ENCODE peak calls at places on chromosomes 2 and 18, in seven cellular contexts. One of them, this sample, is unnamed.

GRCh38 chr2:175837046-175837445 is 165.0 kb downstream of the LNPK start:
- DNase-seq in HFF-Myc: peak; percentile 36
- DNase-seq in brain microvascular endothelial cell: peak; percentile 91
- DNase-seq in adrenal gland: peak; percentile 61
- DNase-seq in GM12864: no peak
- DNase-seq in neural progenitor cell: no peak
- DNase-seq in fibroblast of pulmonary artery: peak; percentile 68
- DNase-seq in this sample: peak; percentile 67

GRCh38 chr2:37870829-37871228 is 54.3 kb upstream of the RMDN2 start:
- DNase-seq in HFF-Myc: no peak
- DNase-seq in brain microvascular endothelial cell: no peak
- DNase-seq in adrenal gland: no peak
- DNase-seq in GM12864: no peak
- DNase-seq in neural progenitor cell: no peak
- DNase-seq in fibroblast of pulmonary artery: peak; percentile 53
- DNase-seq in this sample: no peak

GRCh38 chr2:2575870-2576386 is 244.9 kb upstream of the MYT1L start:
- DNase-seq in HFF-Myc: no peak
- DNase-seq in brain microvascular endothelial cell: no peak
- DNase-seq in adrenal gland: no peak
- DNase-seq in GM12864: no peak
- DNase-seq in neural progenitor cell: no peak
- DNase-seq in fibroblast of pulmonary artery: no peak
- DNase-seq in this sample: no peak

GRCh38 chr2:230719340-230719739 is 6.7 kb downstream of the CAB39 start:
- DNase-seq in HFF-Myc: no peak
- DNase-seq in brain microvascular endothelial cell: no peak
- DNase-seq in adrenal gland: no peak
- DNase-seq in GM12864: no peak
- DNase-seq in neural progenitor cell: no peak
- DNase-seq in fibroblast of pulmonary artery: no peak
- DNase-seq in this sample: no peak

GRCh38 chr18:37222383-37223378 is 342.9 kb downstream of the CELF4 start:
- DNase-seq in HFF-Myc: no peak
- DNase-seq in brain microvascular endothelial cell: no peak
- DNase-seq in adrenal gland: no peak
- DNase-seq in GM12864: no peak
- DNase-seq in neural progenitor cell: no peak
- DNase-seq in fibroblast of pulmonary artery: no peak
- DNase-seq in this sample: no peak

GRCh38 chr2:95021847-95022246 is 3.7 kb upstream of the MAL start:
- DNase-seq in HFF-Myc: no peak
- DNase-seq in brain microvascular endothelial cell: no peak
- DNase-seq in adrenal gland: no peak
- DNase-seq in GM12864: no peak
- DNase-seq in neural progenitor cell: no peak
- DNase-seq in fibroblast of pulmonary artery: no peak
- DNase-seq in this sample: no peak

GRCh38 chr18:8264861-8265411 is 344.3 kb upstream of the RAB12 start:
- DNase-seq in HFF-Myc: no peak
- DNase-seq in brain microvascular endothelial cell: no peak
- DNase-seq in adrenal gland: no peak
- DNase-seq in GM12864: no peak
- DNase-seq in neural progenitor cell: no peak
- DNase-seq in fibroblast of pulmonary artery: peak; percentile 23
- DNase-seq in this sample: no peak

GRCh38 chr2:173667014-173667413 is 298.2 kb downstream of the SP3 start:
- DNase-seq in HFF-Myc: no peak
- DNase-seq in brain microvascular endothelial cell: no peak
- DNase-seq in adrenal gland: no peak
- DNase-seq in GM12864: no peak
- DNase-seq in neural progenitor cell: peak; percentile 44
- DNase-seq in fibroblast of pulmonary artery: no peak
- DNase-seq in this sample: no peak

GRCh38 chr2:73141896-73142295 is 29.1 kb upstream of the RAB11FIP5 start:
- DNase-seq in HFF-Myc: no peak
- DNase-seq in brain microvascular endothelial cell: no peak
- DNase-seq in adrenal gland: no peak
- DNase-seq in GM12864: no peak
- DNase-seq in neural progenitor cell: no peak
- DNase-seq in fibroblast of pulmonary artery: peak; percentile 63
- DNase-seq in this sample: no peak

GRCh38 chr2:95314964-95315611 is 17.9 kb downstream of the KCNIP3 start:
- DNase-seq in HFF-Myc: no peak
- DNase-seq in brain microvascular endothelial cell: peak; percentile 13
- DNase-seq in adrenal gland: peak; percentile 16
- DNase-seq in GM12864: no peak
- DNase-seq in neural progenitor cell: peak; percentile 73
- DNase-seq in fibroblast of pulmonary artery: peak; percentile 13
- DNase-seq in this sample: no peak

GRCh38 chr18:58844871-58845270 is 19.8 kb upstream of the ZNF532 start:
- DNase-seq in HFF-Myc: no peak
- DNase-seq in brain microvascular endothelial cell: no peak
- DNase-seq in adrenal gland: no peak
- DNase-seq in GM12864: no peak
- DNase-seq in neural progenitor cell: no peak
- DNase-seq in fibroblast of pulmonary artery: no peak
- DNase-seq in this sample: no peak

GRCh38 chr2:88857951-88858406 is 166.5 kb downstream of the RPIA start:
- DNase-seq in HFF-Myc: peak; percentile 46
- DNase-seq in brain microvascular endothelial cell: peak; percentile 22
- DNase-seq in adrenal gland: no peak
- DNase-seq in GM12864: peak; percentile 85
- DNase-seq in neural progenitor cell: no peak
- DNase-seq in fibroblast of pulmonary artery: peak; percentile 60
- DNase-seq in this sample: no peak

GRCh38 chr2:127064642-127065250 is 42.2 kb downstream of the BIN1 start:
- DNase-seq in HFF-Myc: peak; percentile 88
- DNase-seq in brain microvascular endothelial cell: peak; percentile 93
- DNase-seq in adrenal gland: peak; percentile 98
- DNase-seq in GM12864: no peak
- DNase-seq in neural progenitor cell: peak; percentile 63
- DNase-seq in fibroblast of pulmonary artery: peak; percentile 92
- DNase-seq in this sample: peak; percentile 86

GRCh38 chr2:135825855-135826190 is 11.2 kb downstream of the LCT start:
- DNase-seq in HFF-Myc: no peak
- DNase-seq in brain microvascular endothelial cell: no peak
- DNase-seq in adrenal gland: peak; percentile 6
- DNase-seq in GM12864: no peak
- DNase-seq in neural progenitor cell: no peak
- DNase-seq in fibroblast of pulmonary artery: no peak
- DNase-seq in this sample: no peak

GRCh38 chr2:190407662-190408537 is at the start of gene MFSD6:
- DNase-seq in HFF-Myc: no peak
- DNase-seq in brain microvascular endothelial cell: no peak
- DNase-seq in adrenal gland: peak; percentile 64
- DNase-seq in GM12864: no peak
- DNase-seq in neural progenitor cell: peak; percentile 85
- DNase-seq in fibroblast of pulmonary artery: no peak
- DNase-seq in this sample: no peak

GRCh38 chr2:234951386-234952269 is at the start of gene SH3BP4:
- DNase-seq in HFF-Myc: no peak
- DNase-seq in brain microvascular endothelial cell: peak; percentile 63
- DNase-seq in adrenal gland: peak; percentile 84
- DNase-seq in GM12864: no peak
- DNase-seq in neural progenitor cell: peak; percentile 92
- DNase-seq in fibroblast of pulmonary artery: peak; percentile 75
- DNase-seq in this sample: no peak

GRCh38 chr2:234949762-234950434 is 1.9 kb upstream of the SH3BP4 start:
- DNase-seq in HFF-Myc: peak; percentile 98
- DNase-seq in brain microvascular endothelial cell: peak; percentile 99
- DNase-seq in adrenal gland: no peak
- DNase-seq in GM12864: no peak
- DNase-seq in neural progenitor cell: no peak
- DNase-seq in fibroblast of pulmonary artery: peak; percentile 88
- DNase-seq in this sample: peak; percentile 98

GRCh38 chr2:234950730-234951385 is 959 bp upstream of the SH3BP4 start:
- DNase-seq in HFF-Myc: no peak
- DNase-seq in brain microvascular endothelial cell: peak; percentile 58
- DNase-seq in adrenal gland: no peak
- DNase-seq in GM12864: no peak
- DNase-seq in neural progenitor cell: peak; percentile 54
- DNase-seq in fibroblast of pulmonary artery: peak; percentile 50
- DNase-seq in this sample: no peak

GRCh38 chr2:234952270-234953115 is 676 bp downstream of the SH3BP4 start:
- DNase-seq in HFF-Myc: no peak
- DNase-seq in brain microvascular endothelial cell: no peak
- DNase-seq in adrenal gland: peak; percentile 53
- DNase-seq in GM12864: no peak
- DNase-seq in neural progenitor cell: peak; percentile 66
- DNase-seq in fibroblast of pulmonary artery: no peak
- DNase-seq in this sample: no peak

DNA sequence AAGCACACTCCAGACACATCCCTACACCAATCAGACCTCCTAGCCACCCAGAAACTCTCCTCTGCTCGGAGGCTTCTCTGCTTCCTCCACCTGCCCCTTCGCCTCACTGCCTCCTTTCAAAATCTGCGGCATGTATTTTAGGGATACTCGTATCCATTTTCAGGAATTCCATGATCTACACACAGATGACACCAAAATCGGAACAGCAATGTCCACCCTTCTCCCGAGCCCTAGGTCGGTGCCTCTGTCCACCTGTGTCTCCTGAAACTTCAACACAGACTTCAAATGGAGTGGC is 1.4 kb upstream of the SH3BP4 start:
- DNase-seq in HFF-Myc: no peak
- DNase-seq in brain microvascular endothelial cell: no peak
- DNase-seq in adrenal gland: no peak
- DNase-seq in GM12864: no peak
- DNase-seq in neural progenitor cell: no peak
- DNase-seq in fibroblast of pulmonary artery: no peak
- DNase-seq in this sample: no peak
- H3K4me3 ChIP-seq in HFF-Myc: no peak overlapping the region
- H3K4me3 ChIP-seq in brain microvascular endothelial cell: no peak overlapping the region
- H3K4me3 ChIP-seq in adrenal gland: no peak overlapping the region
- H3K4me3 ChIP-seq in GM12864: no peak overlapping the region
- H3K4me3 ChIP-seq in neural progenitor cell: no peak overlapping the region
- H3K4me3 ChIP-seq in fibroblast of pulmonary artery: no peak overlapping the region
- H3K4me3 ChIP-seq in this sample: no peak overlapping the region

DNA sequence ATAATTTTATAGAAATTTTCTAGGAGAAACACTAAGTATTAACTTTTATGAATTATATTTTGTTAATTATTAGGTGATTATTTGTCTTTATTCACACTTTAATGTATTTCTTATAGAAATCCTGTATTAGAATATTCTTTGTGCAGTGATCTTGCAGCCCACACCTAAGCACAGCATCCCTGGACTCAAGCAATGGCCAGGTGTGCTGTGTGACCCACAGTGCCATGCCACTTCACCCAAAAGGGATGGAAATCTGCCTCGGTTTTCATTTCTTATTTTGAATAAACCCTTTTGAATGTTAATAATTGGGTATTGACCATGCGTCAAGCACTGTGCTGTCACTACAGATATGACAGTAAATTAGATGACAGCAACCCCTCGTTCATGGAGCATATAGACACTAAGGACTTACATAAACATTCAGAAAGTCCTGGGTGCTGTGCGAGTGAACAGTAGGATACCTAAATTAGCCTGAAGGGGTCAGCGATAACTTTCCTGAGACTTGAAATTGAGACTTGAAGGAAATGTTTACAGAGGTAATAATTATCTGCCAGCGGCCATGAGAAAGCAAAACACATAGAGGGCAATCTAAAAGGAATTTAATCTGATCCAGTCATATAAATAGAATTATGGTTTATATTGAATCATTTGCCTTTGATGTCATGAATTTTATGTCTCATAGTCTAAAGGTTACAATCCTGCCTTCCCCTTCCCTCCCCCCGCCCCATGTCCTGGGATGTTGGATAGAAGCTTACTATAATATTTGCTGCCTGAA is 52.7 kb upstream of the CALCRL start:
- DNase-seq in HFF-Myc: no peak
- DNase-seq in brain microvascular endothelial cell: peak; percentile 60
- DNase-seq in adrenal gland: no peak
- DNase-seq in GM12864: no peak
- DNase-seq in neural progenitor cell: peak; percentile 43
- DNase-seq in fibroblast of pulmonary artery: peak; percentile 69
- DNase-seq in this sample: peak; percentile 32
- TF ChIP-seq CTCF in HFF-Myc: peak; percentile 29
- TF ChIP-seq CTCF in brain microvascular endothelial cell: peak; percentile 38
- TF ChIP-seq CTCF in adrenal gland: no peak
- TF ChIP-seq CTCF in GM12864: no peak
- TF ChIP-seq CTCF in neural progenitor cell: peak; percentile 52
- TF ChIP-seq CTCF in fibroblast of pulmonary artery: peak; percentile 33
- TF ChIP-seq CTCF in this sample: peak; percentile 32

GRCh38 chr18:61606068-61606660 is 272.9 kb downstream of the CDH20 start:
- DNase-seq in HFF-Myc: no peak
- DNase-seq in brain microvascular endothelial cell: peak; percentile 31
- DNase-seq in adrenal gland: peak; percentile 14
- DNase-seq in GM12864: no peak
- DNase-seq in neural progenitor cell: peak; percentile 94
- DNase-seq in fibroblast of pulmonary artery: peak; percentile 54
- DNase-seq in this sample: no peak
- H3K4me3 ChIP-seq in HFF-Myc: peak overlapping the region; percentile 42
- H3K4me3 ChIP-seq in brain microvascular endothelial cell: peak overlapping the region; percentile 61
- H3K4me3 ChIP-seq in adrenal gland: peak overlapping the region; percentile 41
- H3K4me3 ChIP-seq in GM12864: no peak overlapping the region
- H3K4me3 ChIP-seq in neural progenitor cell: peak overlapping the region; percentile 32
- H3K4me3 ChIP-seq in fibroblast of pulmonary artery: peak overlapping the region; percentile 42
- H3K4me3 ChIP-seq in this sample: no peak overlapping the region

GRCh38 chr18:21918693-21919092 is 178.1 kb downstream of the MIB1 start:
- DNase-seq in HFF-Myc: no peak
- DNase-seq in brain microvascular endothelial cell: no peak
- DNase-seq in adrenal gland: no peak
- DNase-seq in GM12864: no peak
- DNase-seq in neural progenitor cell: no peak
- DNase-seq in fibroblast of pulmonary artery: no peak
- DNase-seq in this sample: no peak
- TF ChIP-seq CTCF in HFF-Myc: no peak
- TF ChIP-seq CTCF in brain microvascular endothelial cell: no peak
- TF ChIP-seq CTCF in adrenal gland: no peak
- TF ChIP-seq CTCF in GM12864: no peak
- TF ChIP-seq CTCF in neural progenitor cell: no peak
- TF ChIP-seq CTCF in fibroblast of pulmonary artery: no peak
- TF ChIP-seq CTCF in this sample: no peak

DNA sequence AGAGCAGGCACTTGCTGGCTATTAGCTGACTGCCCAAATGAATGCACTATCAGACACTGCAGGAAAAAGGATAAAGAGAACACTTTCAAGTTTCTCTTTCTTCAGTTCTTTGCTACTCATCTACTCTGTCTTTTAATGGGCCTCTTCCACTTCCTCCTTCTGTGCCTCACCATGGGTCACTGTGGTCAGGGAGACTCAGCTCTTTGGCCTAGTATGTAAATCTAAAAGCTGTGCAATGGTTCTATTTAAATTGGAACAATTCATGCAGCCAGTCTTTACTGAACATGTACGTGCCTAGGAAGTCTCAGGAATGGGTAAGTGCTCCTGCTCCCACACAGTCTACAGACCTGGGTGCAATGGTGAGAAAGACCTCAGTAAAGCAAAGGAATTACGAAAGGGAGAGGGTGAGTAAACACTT is 79.1 kb upstream of the DNMT3A start:
- DNase-seq in HFF-Myc: no peak
- DNase-seq in brain microvascular endothelial cell: no peak
- DNase-seq in adrenal gland: no peak
- DNase-seq in GM12864: peak; percentile 95
- DNase-seq in neural progenitor cell: no peak
- DNase-seq in fibroblast of pulmonary artery: no peak
- DNase-seq in this sample: no peak
- H3K4me3 ChIP-seq in HFF-Myc: no peak overlapping the region
- H3K4me3 ChIP-seq in brain microvascular endothelial cell: no peak overlapping the region
- H3K4me3 ChIP-seq in adrenal gland: no peak overlapping the region
- H3K4me3 ChIP-seq in GM12864: peak overlapping the region; percentile 57
- H3K4me3 ChIP-seq in neural progenitor cell: no peak overlapping the region
- H3K4me3 ChIP-seq in fibroblast of pulmonary artery: no peak overlapping the region
- H3K4me3 ChIP-seq in this sample: no peak overlapping the region